ENCODE peak calls at places on chromosome 15, in four cellular contexts. F is HepG2, K is A549, M is K562. I is an unnamed sample.
A peak's percentile ranks its signal among the peaks of the same experiment; 100 is the strongest.

GRCh38 chr15:48388017-48388936 is 57.0 kb downstream of the DUT start:
- DNase-seq in M (no peak), K (no peak), F (no peak), I (no peak)

GRCh38 chr15:72796515-72797337 is 13.2 kb upstream of the ADPGK start:
- DNase-seq in K (peak; percentile 76), F (no peak), M (peak; percentile 79), I (peak; percentile 2)

GRCh38 chr15:90489944-90490343 is 39.8 kb upstream of the CRTC3 start:
- DNase-seq in M (no peak), K (no peak), F (peak; percentile 94), I (no peak)

GRCh38 chr15:78873796-78874761 is 1.4 kb downstream of the MORF4L1 start:
- DNase-seq in F (no peak), M (no peak), K (peak; percentile 35), I (no peak)

GRCh38 chr15:28900041-28900891 is 14.5 kb downstream of the APBA2 start:
- DNase-seq in K (no peak), F (no peak), M (no peak), I (no peak)

GRCh38 chr15:48244923-48245322 is 38.8 kb downstream of the SLC12A1 start:
- DNase-seq in K (no peak), M (no peak), F (no peak), I (no peak)

GRCh38 chr15:87743557-87743956 is 513.0 kb downstream of the NTRK3 start:
- DNase-seq in M (no peak), K (no peak), F (no peak), I (no peak)

GRCh38 chr15:81092559-81092902 is 41.5 kb upstream of the CFAP161 start:
- DNase-seq in M (no peak), K (no peak), F (no peak), I (no peak)

GRCh38 chr15:80174017-80174746 is 21.4 kb downstream of the FAH start:
- DNase-seq in F (no peak), M (no peak), K (no peak), I (peak; percentile 44)

GRCh38 chr15:90680371-90680935 is 36.7 kb upstream of the BLM start:
- DNase-seq in M (no peak), F (no peak), K (no peak), I (no peak)

GRCh38 chr15:27492021-27492621 is 521.1 kb downstream of the GABRG3 start:
- DNase-seq in M (no peak), F (no peak), K (no peak), I (no peak)

GRCh38 chr15:60385620-60386552 is 11.9 kb downstream of the ANXA2 start:
- DNase-seq in F (no peak), M (no peak), K (peak; percentile 24), I (no peak)

GRCh38 chr15:84797212-84797611 is 19.9 kb upstream of the ALPK3 start:
- DNase-seq in K (no peak), F (no peak), M (no peak), I (no peak)

GRCh38 chr15:98760112-98760826 is 111.9 kb downstream of the IGF1R start:
- DNase-seq in F (no peak), M (no peak), K (no peak), I (no peak)

GRCh38 chr15:96037584-96037983 is 292.9 kb upstream of the NR2F2 start:
- DNase-seq in F (no peak), K (no peak), M (no peak), I (no peak)

GRCh38 chr15:60520041-60520824 is 41.3 kb upstream of the ICE2 start:
- DNase-seq in F (no peak), M (no peak), K (peak; percentile 43), I (no peak)

GRCh38 chr15:66573719-66574641 is 8.2 kb upstream of the LCTL start:
- DNase-seq in F (no peak), K (no peak), M (no peak), I (no peak)

GRCh38 chr15:49904296-49904695 is 214.7 kb downstream of the ATP8B4 start:
- DNase-seq in K (no peak), M (no peak), F (no peak), I (no peak)

GRCh38 chr15:60441323-60441722 is 37.6 kb downstream of the ICE2 start:
- DNase-seq in K (no peak), F (no peak), M (no peak), I (no peak)

GRCh38 chr15:52788099-52788986 is 1.8 kb downstream of the ONECUT1 start:
- DNase-seq in K (peak; percentile 28), F (no peak), M (no peak), I (no peak)

GRCh38 chr15:99983171-99983891 is 250.1 kb upstream of the LYSMD4 start:
- DNase-seq in K (no peak), M (no peak), F (no peak), I (no peak)

GRCh38 chr15:73600413-73601050 is 32.7 kb downstream of the NPTN start:
- DNase-seq in M (no peak), F (no peak), K (no peak), I (no peak)

GRCh38 chr15:69893863-69894262 is 203.9 kb downstream of the TLE3 start:
- DNase-seq in F (no peak), M (no peak), K (no peak), I (no peak)

GRCh38 chr15:45048784-45049631 is 26.0 kb downstream of the SORD start:
- DNase-seq in K (no peak), F (no peak), M (peak; percentile 86), I (no peak)

GRCh38 chr15:79990997-79991334 is 20.0 kb upstream of the BCL2A1 start:
- DNase-seq in M (no peak), K (no peak), F (no peak), I (no peak)

GRCh38 chr15:42133892-42134502 is 22.4 kb downstream of the PLA2G4F start:
- DNase-seq in F (peak; percentile 52), M (peak; percentile 68), K (peak; percentile 54), I (peak; percentile 52)

GRCh38 chr15:84949043-84949442 is 32.6 kb upstream of the PDE8A start:
- DNase-seq in K (no peak), M (no peak), F (no peak), I (no peak)

GRCh38 chr15:92847841-92848240 is 52.3 kb upstream of the CHD2 start:
- DNase-seq in F (no peak), M (no peak), K (no peak), I (no peak)

GRCh38 chr15:31405200-31405929 is 78.7 kb downstream of the KLF13 start:
- DNase-seq in F (peak; percentile 72), K (peak; percentile 37), M (no peak), I (peak; percentile 52)

GRCh38 chr15:43776718-43777292 is at the start of gene ELL3:
- DNase-seq in K (peak; percentile 69), M (peak; percentile 60), F (peak; percentile 56), I (no peak)

GRCh38 chr15:74196175-74196574 is 6.4 kb downstream of the STRA6 start:
- DNase-seq in M (no peak), K (peak; percentile 94), F (peak; percentile 43), I (no peak)

GRCh38 chr15:88454867-88455810 is 12.0 kb downstream of the MRPL46 start:
- DNase-seq in M (peak; percentile 57), K (peak; percentile 84), F (peak; percentile 48), I (peak; percentile 60)

GRCh38 chr15:65366122-65366892 is 11.5 kb downstream of the IGDCC3 start:
- DNase-seq in F (no peak), M (no peak), K (no peak), I (no peak)

GRCh38 chr15:38471974-38472373 is 18.0 kb downstream of the FAM98B start:
- DNase-seq in K (no peak), M (no peak), F (no peak), I (no peak)

DNA sequence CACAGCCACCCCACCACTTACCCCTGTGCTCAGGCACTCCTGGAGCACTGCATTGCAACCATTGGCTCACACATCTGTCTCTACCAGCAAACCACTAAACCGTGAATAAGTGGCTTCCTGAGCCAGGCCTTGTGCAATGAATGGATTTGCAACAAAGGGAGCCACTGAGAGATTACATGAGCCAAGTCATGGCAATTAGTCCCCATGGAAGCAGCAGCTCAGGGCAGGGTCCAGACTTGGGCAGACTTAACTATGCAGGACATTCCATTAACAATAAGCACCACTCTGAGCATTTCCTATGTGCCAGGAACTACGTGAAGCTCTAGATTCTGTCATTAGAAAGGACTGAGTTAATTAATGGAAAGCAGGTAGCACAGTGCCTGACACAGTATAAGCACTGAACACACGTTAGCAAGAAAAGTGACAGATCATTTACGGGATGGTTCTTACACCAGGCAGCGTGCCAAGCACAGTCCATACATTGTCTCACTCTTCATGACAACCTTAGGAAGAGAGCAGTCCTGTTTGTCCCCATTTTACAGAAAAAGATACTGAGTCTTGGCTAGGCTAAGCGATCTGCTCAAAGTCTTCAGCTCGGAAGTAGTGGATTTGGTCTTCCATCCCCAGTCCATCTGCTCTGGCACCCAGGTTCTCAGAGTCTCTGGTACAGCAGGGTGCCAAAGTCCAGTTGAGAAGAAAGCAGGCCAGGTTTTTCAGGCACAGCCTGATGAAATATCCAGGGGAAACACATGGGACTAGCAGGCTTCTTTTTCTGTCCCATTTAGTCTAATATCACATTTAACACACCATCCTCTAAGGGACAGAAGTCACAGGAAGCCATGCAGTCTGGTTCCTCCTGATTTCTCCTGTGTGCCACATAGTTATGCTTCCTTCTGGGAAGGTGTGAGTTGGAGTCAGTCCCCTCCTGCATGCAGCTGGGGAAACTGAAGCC is 44.1 kb downstream of the LIPC start:
- DNase-seq in M (no peak), K (no peak), F (peak; percentile 94), I (peak; percentile 91)
- TF ChIP-seq MAX in M (no peak), K (no peak), F (no peak), I (no peak)

GRCh38 chr15:68643216-68643830 is 64.5 kb downstream of the CORO2B start:
- DNase-seq in K (no peak), M (no peak), F (no peak), I (no peak)

GRCh38 chr15:68640791-68641331 is 62.1 kb downstream of the CORO2B start:
- DNase-seq in F (no peak), M (no peak), K (no peak), I (no peak)

GRCh38 chr15:68641376-68641775 is 62.6 kb downstream of the CORO2B start:
- DNase-seq in M (no peak), F (no peak), K (no peak), I (no peak)

GRCh38 chr15:68644088-68644904 is 65.5 kb downstream of the CORO2B start:
- DNase-seq in M (no peak), K (peak; percentile 71), F (no peak), I (no peak)

GRCh38 chr15:68642491-68642845 is 63.7 kb downstream of the CORO2B start:
- DNase-seq in K (no peak), M (no peak), F (no peak), I (no peak)
- TF ChIP-seq MYC in K (no peak), M (no peak), F (no peak), I (no peak)

GRCh38 chr15:62603757-62604156 is 438.7 kb upstream of the C2CD4B start:
- DNase-seq in M (no peak), K (peak; percentile 62), F (no peak), I (no peak)
- TF ChIP-seq JUN in M (no peak), K (peak; percentile 41), F (no peak), I (no peak)

GRCh38 chr15:59148160-59148810 is 43.3 kb downstream of the CCNB2 start:
- DNase-seq in M (no peak), K (no peak), F (no peak), I (no peak)
- TF ChIP-seq MAX in M (no peak), K (no peak), F (no peak), I (no peak)